ENCODE peak calls at places on chromosomes 2 and 18, in five cellular contexts. G is DMS153, C is H4, Y is OCI-LY7, P is T-helper 9 cell. T is an unnamed sample.
A peak's percentile ranks its signal among the peaks of the same experiment; 100 is the strongest.

GRCh38 chr2:129936334-129936934 is 43.0 kb upstream of the RAB6C start:
- DNase-seq in G (peak; percentile 50), C (no peak), Y (no peak), P (no peak), T (no peak)

GRCh38 chr2:158391876-158392275 is 64.7 kb downstream of the CCDC148 start:
- DNase-seq in G (peak; percentile 31), C (no peak), Y (no peak), P (no peak), T (no peak)

GRCh38 chr2:127673304-127674069 is 1.8 kb downstream of the LIMS2 start:
- DNase-seq in G (no peak), C (no peak), Y (no peak), P (no peak), T (no peak)

GRCh38 chr18:72674710-72675109 is 130.6 kb upstream of the CBLN2 start:
- DNase-seq in G (no peak), C (no peak), Y (no peak), P (no peak), T (no peak)

GRCh38 chr2:97905294-97905693 is 90.5 kb downstream of the TMEM131 start:
- DNase-seq in G (no peak), C (no peak), Y (no peak), P (no peak), T (no peak)

GRCh38 chr2:150538582-150539236 is 51.2 kb upstream of the RND3 start:
- DNase-seq in G (no peak), C (peak; percentile 73), Y (no peak), P (no peak), T (no peak)

GRCh38 chr2:191228861-191229260 is 16.3 kb upstream of the MYO1B start:
- DNase-seq in G (no peak), C (no peak), Y (no peak), P (no peak), T (no peak)

GRCh38 chr2:197673142-197673541 is 2.2 kb downstream of the RFTN2 start:
- DNase-seq in G (no peak), C (no peak), Y (no peak), P (no peak), T (no peak)

GRCh38 chr2:188572592-188572991 is 280.9 kb downstream of the GULP1 start:
- DNase-seq in G (no peak), C (no peak), Y (no peak), P (no peak), T (no peak)

GRCh38 chr2:15223887-15224286 is 337.2 kb downstream of the NBAS start:
- DNase-seq in G (no peak), C (no peak), Y (no peak), P (no peak), T (no peak)

GRCh38 chr18:70491734-70492348 is 203.0 kb downstream of the SOCS6 start:
- DNase-seq in G (peak; percentile 2), C (peak; percentile 71), Y (peak; percentile 24), P (peak; percentile 34), T (no peak)

GRCh38 chr18:5951515-5952081 is 56.3 kb upstream of the TMEM200C start:
- DNase-seq in G (no peak), C (no peak), Y (no peak), P (no peak), T (no peak)